ENCODE peak calls at places on chromosomes 11 and 22, in seven cellular contexts. M is H1, G is SK-N-SH, D is HCT116, K is K562, E is HepG2, R is GM12878. U is an unnamed sample.

GRCh38 chr11:93089474-93090102 is 108.2 kb downstream of the SLC36A4 start:
- DNase-seq in D (peak), K (peak), M (no peak), E (peak), G (no peak), R (no peak), U (peak)

GRCh38 chr22:50443202-50443601 is 31.6 kb downstream of the SBF1 start:
- DNase-seq in E (no peak), D (no peak), K (no peak), M (no peak), R (no peak), G (no peak), U (no peak)

GRCh38 chr22:20918663-20919220 is 1.5 kb downstream of the CRKL start:
- DNase-seq in R (no peak), M (no peak), E (peak), G (peak), K (peak), D (no peak), U (peak)

GRCh38 chr11:79050784-79051183 is 390.0 kb downstream of the TENM4 start:
- DNase-seq in G (no peak), M (no peak), K (no peak), E (no peak), R (no peak), D (no peak), U (no peak)

GRCh38 chr11:86040919-86041318 is 28.0 kb downstream of the PICALM start:
- DNase-seq in E (no peak), K (no peak), R (no peak), D (no peak), G (no peak), M (no peak), U (no peak)

GRCh38 chr11:12569499-12570040 is 104.7 kb upstream of the TEAD1 start:
- DNase-seq in M (no peak), E (no peak), D (no peak), G (no peak), R (no peak), K (no peak), U (no peak)

GRCh38 chr11:69644071-69644961 is 3.4 kb downstream of the CCND1 start:
- DNase-seq in R (no peak), M (no peak), K (peak), D (no peak), E (peak), G (peak), U (no peak)

GRCh38 chr11:2250041-2250440 is 20.3 kb downstream of the ASCL2 start:
- DNase-seq in E (no peak), D (no peak), K (no peak), G (no peak), M (no peak), R (no peak), U (no peak)

GRCh38 chr22:17774206-17774927 is at the start of gene BID:
- DNase-seq in R (no peak), M (no peak), G (peak), E (no peak), D (no peak), K (peak), U (peak)

GRCh38 chr11:112382561-112382960 is 121.9 kb upstream of the PLET1 start:
- DNase-seq in E (no peak), R (no peak), G (no peak), M (no peak), K (no peak), D (no peak), U (no peak)

GRCh38 chr11:7538466-7539454 is 25.0 kb downstream of the PPFIBP2 start:
- DNase-seq in R (no peak), M (no peak), G (no peak), D (no peak), E (no peak), K (no peak), U (peak)

GRCh38 chr11:131987703-131988102 is 617.3 kb downstream of the NTM start:
- DNase-seq in M (no peak), R (no peak), G (no peak), E (no peak), K (no peak), D (no peak), U (no peak)

GRCh38 chr11:102061276-102061675 is 14.0 kb downstream of the CFAP300 start:
- DNase-seq in E (peak), D (no peak), M (no peak), G (no peak), K (peak), R (no peak), U (peak)

GRCh38 chr11:134170909-134171281 is 52.9 kb downstream of the NCAPD3 start:
- DNase-seq in G (no peak), E (no peak), M (no peak), D (no peak), R (no peak), K (no peak), U (no peak)

GRCh38 chr11:29018631-29019030 is 910.4 kb downstream of the METTL15 start:
- DNase-seq in M (no peak), K (no peak), G (no peak), R (no peak), E (no peak), D (no peak), U (no peak)

GRCh38 chr11:45662096-45662664 is 3.2 kb downstream of the CHST1 start:
- DNase-seq in M (no peak), G (no peak), E (no peak), D (no peak), K (no peak), R (no peak), U (no peak)

GRCh38 chr11:134118016-134118415 is 49.1 kb downstream of the JAM3 start:
- DNase-seq in D (no peak), K (no peak), M (no peak), E (no peak), R (no peak), G (no peak), U (no peak)

GRCh38 chr11:69636512-69636866 is 4.5 kb upstream of the CCND1 start:
- DNase-seq in D (peak), G (no peak), E (no peak), M (peak), K (no peak), R (no peak), U (peak)

GRCh38 chr11:100639140-100639539 is 47.9 kb upstream of the ARHGAP42 start:
- DNase-seq in E (no peak), G (no peak), D (no peak), K (no peak), R (no peak), M (no peak), U (no peak)

GRCh38 chr11:95154514-95154913 is 64.9 kb downstream of the ENDOD1 start:
- DNase-seq in E (peak), M (peak), K (peak), D (peak), G (peak), R (no peak), U (peak)

GRCh38 chr11:103903621-103904323 is 132.7 kb upstream of the DDI1 start:
- DNase-seq in R (no peak), G (no peak), D (no peak), E (no peak), M (no peak), K (no peak), U (no peak)

GRCh38 chr11:73350908-73351636 is 25.1 kb upstream of the RELT start:
- DNase-seq in D (peak), E (peak), G (peak), R (no peak), K (peak), M (peak), U (peak)

GRCh38 chr11:87405843-87406242 is 368.1 kb downstream of the TMEM135 start:
- DNase-seq in M (no peak), G (no peak), R (no peak), E (no peak), D (no peak), K (no peak), U (no peak)

GRCh38 chr11:11396290-11397042 is 43.4 kb upstream of the CSNK2A3 start:
- DNase-seq in K (no peak), D (no peak), M (no peak), G (no peak), R (no peak), E (no peak), U (no peak)

GRCh38 chr11:10454902-10455631 is at the start of gene AMPD3:
- DNase-seq in R (peak), D (peak), M (peak), K (peak), G (peak), E (peak), U (no peak)

GRCh38 chr22:22578702-22579424 is 19.8 kb upstream of the PRAME start:
- DNase-seq in E (no peak), M (no peak), R (no peak), D (no peak), G (no peak), K (peak), U (no peak)

GRCh38 chr22:45475876-45476514 is 26.7 kb upstream of the FBLN1 start:
- DNase-seq in D (no peak), G (no peak), K (no peak), M (no peak), R (no peak), E (no peak), U (no peak)

GRCh38 chr11:26778000-26778757 is 56.3 kb upstream of the SLC5A12 start:
- DNase-seq in G (no peak), K (no peak), E (no peak), M (no peak), R (no peak), D (no peak), U (no peak)
- TF ChIP-seq JUND in G (peak), K (no peak), E (no peak), M (no peak), R (no peak), D (no peak), U (no peak)

DNA sequence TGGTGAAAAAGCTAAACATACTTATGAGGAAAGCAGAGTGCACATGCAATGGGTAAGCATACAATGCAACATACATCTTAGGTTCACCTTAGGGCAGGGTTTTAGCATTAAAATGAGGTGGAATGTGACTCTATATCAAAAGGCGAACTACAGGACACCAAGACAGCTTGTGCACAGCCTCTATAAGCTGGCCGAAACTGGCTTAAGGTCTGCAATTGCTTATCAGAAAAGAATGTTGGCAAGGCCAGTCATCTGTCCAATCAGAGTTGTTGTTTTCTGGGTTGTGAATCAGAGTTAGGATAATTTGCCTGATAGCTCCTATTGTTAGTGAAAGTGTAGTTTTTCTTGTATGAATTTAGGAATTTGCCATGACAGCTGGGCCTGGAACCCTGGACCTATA is 76.5 kb downstream of the LRRC4C start:
- DNase-seq in G (no peak), D (no peak), E (no peak), M (no peak), K (no peak), R (no peak), U (no peak)
- TF ChIP-seq JUND in G (no peak), D (no peak), E (no peak), M (no peak), K (no peak), R (no peak), U (no peak)

GRCh38 chr11:118928870-118929495 is 3.3 kb upstream of the BCL9L start:
- DNase-seq in D (no peak), R (no peak), K (peak), M (peak), E (peak), G (peak), U (no peak)
- TF ChIP-seq JUND in D (no peak), R (no peak), K (no peak), M (no peak), E (no peak), G (no peak), U (no peak)

GRCh38 chr11:122874991-122875390 is 7.6 kb upstream of the JHY start:
- DNase-seq in R (peak), G (no peak), K (no peak), D (no peak), E (no peak), M (no peak), U (no peak)
- TF ChIP-seq JUND in R (peak), G (no peak), K (no peak), D (no peak), E (no peak), M (no peak), U (no peak)

U was measured in T47D.